ENCODE peak calls at places on chromosome 22, in four cellular contexts. S is A549, W is K562, D is GM12878. C is an unnamed sample.

GRCh38 chr22:30685178-30685577 is 9.5 kb upstream of the OSBP2 start:
- DNase-seq in S (no peak), W (no peak), D (no peak), C (no peak)

GRCh38 chr22:46830001-46830715 is 67.7 kb downstream of the TBC1D22A start:
- DNase-seq in D (no peak), W (no peak), S (peak), C (no peak)

GRCh38 chr22:40405178-40406062 is 35.0 kb downstream of the SGSM3 start:
- DNase-seq in S (no peak), W (no peak), D (no peak), C (no peak)

GRCh38 chr22:23762866-23763578 is at the start of gene C22orf15:
- DNase-seq in S (no peak), D (no peak), W (peak), C (no peak)

GRCh38 chr22:46108564-46109473 is 41.5 kb upstream of the PPARA start:
- DNase-seq in W (peak), D (no peak), S (no peak), C (peak)

GRCh38 chr22:24400726-24401596 is 26.4 kb upstream of the ADORA2A start:
- DNase-seq in S (no peak), D (peak), W (no peak), C (no peak)

GRCh38 chr22:23772315-23773246 is at the start of gene MMP11:
- DNase-seq in W (peak), D (no peak), S (no peak), C (no peak)

GRCh38 chr22:46518038-46518437 is 19.4 kb downstream of the CELSR1 start:
- DNase-seq in S (no peak), D (no peak), W (no peak), C (no peak)

GRCh38 chr22:27984001-27984695 is 65.1 kb upstream of the PITPNB start:
- DNase-seq in D (no peak), S (no peak), W (no peak), C (no peak)

GRCh38 chr22:43506487-43506886 is 94.7 kb downstream of the MPPED1 start:
- DNase-seq in W (no peak), D (no peak), S (no peak), C (no peak)

GRCh38 chr22:23012081-23012622 is 58.2 kb upstream of the GNAZ start:
- DNase-seq in W (no peak), D (peak), S (no peak), C (no peak)

GRCh38 chr22:35399114-35399677 is 744 bp upstream of the MCM5 start:
- DNase-seq in W (peak), S (no peak), D (no peak), C (no peak)

GRCh38 chr22:17007257-17007656 is 765 bp downstream of the GAB4 start:
- DNase-seq in S (no peak), W (no peak), D (no peak), C (no peak)

GRCh38 chr22:30891443-30891755 is 77.2 kb downstream of the MORC2 start:
- DNase-seq in W (no peak), D (no peak), S (no peak), C (no peak)

GRCh38 chr22:23146842-23147205 is 1.5 kb downstream of the RAB36 start:
- DNase-seq in S (no peak), W (no peak), D (no peak), C (no peak)

GRCh38 chr22:24244144-24244787 is 616 bp downstream of the GGT5 start:
- DNase-seq in D (no peak), S (no peak), W (no peak), C (no peak)

GRCh38 chr22:46029574-46030200 is 52.7 kb upstream of the WNT7B start:
- DNase-seq in D (no peak), W (no peak), S (no peak), C (no peak)

GRCh38 chr22:39136317-39136716 is 16.2 kb downstream of the CBX7 start:
- DNase-seq in S (no peak), W (no peak), D (no peak), C (no peak)

GRCh38 chr22:44623771-44624510 is 78.1 kb upstream of the PRR5 start:
- DNase-seq in S (peak), W (peak), D (no peak), C (no peak)

GRCh38 chr22:46622081-46622521 is 1.9 kb downstream of the GRAMD4 start:
- DNase-seq in S (no peak), D (no peak), W (no peak), C (no peak)

GRCh38 chr22:44091021-44091721 is 67.1 kb downstream of the PARVB start:
- DNase-seq in S (peak), W (no peak), D (no peak), C (peak)

GRCh38 chr22:35315855-35316745 is 16.4 kb downstream of the TOM1 start:
- DNase-seq in S (no peak), W (no peak), D (no peak), C (no peak)

GRCh38 chr22:27857441-27857840 is 55.9 kb upstream of the MN1 start:
- DNase-seq in D (no peak), W (no peak), S (no peak), C (no peak)

GRCh38 chr22:46061431-46062231 is 84.7 kb upstream of the WNT7B start:
- DNase-seq in D (no peak), W (no peak), S (no peak), C (peak)

GRCh38 chr22:36471341-36471821 is 10.1 kb downstream of the TXN2 start:
- DNase-seq in W (no peak), S (no peak), D (no peak), C (no peak)

GRCh38 chr22:48803171-48803992 is 1024.3 kb downstream of the BRD1 start:
- DNase-seq in D (no peak), W (no peak), S (no peak), C (no peak)

GRCh38 chr22:41229730-41230398 is 10.9 kb downstream of the CHADL start:
- DNase-seq in D (no peak), W (no peak), S (no peak), C (no peak)

GRCh38 chr22:40766956-40767355 is 52.2 kb downstream of the SLC25A17 start:
- DNase-seq in S (no peak), W (no peak), D (no peak), C (no peak)

GRCh38 chr22:24486501-24486921 is 8.6 kb upstream of the UPB1 start:
- DNase-seq in D (no peak), S (peak), W (no peak), C (peak)

GRCh38 chr22:19652316-19652715 is 62.0 kb upstream of the SEPTIN5 start:
- DNase-seq in D (no peak), W (no peak), S (no peak), C (no peak)

GRCh38 chr22:19656541-19657251 is 57.6 kb upstream of the SEPTIN5 start:
- DNase-seq in S (no peak), W (no peak), D (no peak), C (no peak)

GRCh38 chr22:19657252-19658056 is 56.8 kb upstream of the SEPTIN5 start:
- DNase-seq in W (no peak), D (no peak), S (no peak), C (no peak)

GRCh38 chr22:19655399-19655798 is 58.9 kb upstream of the SEPTIN5 start:
- DNase-seq in S (no peak), W (no peak), D (no peak), C (no peak)

DNA sequence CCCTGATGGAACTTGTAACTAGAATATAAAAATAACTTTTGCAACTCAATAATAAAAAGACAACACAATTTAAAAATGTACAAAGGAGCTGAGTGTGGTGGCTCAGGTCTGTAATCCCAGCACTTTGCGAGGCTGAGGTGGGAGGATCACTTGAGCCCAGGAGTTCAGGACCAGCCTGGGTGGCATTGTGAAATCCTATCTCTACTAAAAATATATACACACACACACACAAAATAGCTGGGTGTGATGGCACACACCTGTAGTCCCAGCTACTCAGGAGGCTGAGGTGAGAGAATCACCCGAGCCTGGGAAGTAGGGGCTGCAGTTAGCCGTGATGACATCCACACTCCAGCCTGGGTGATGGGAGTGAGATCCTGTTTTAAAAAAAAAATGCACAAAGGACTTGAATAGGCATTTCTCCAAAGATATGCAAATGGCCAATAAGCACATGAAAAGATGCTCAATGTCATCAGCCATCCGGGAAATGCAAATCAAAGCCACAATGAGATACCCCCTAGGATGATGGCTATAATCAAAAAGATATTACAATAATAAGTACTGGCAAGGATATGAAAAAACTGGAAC is 59.9 kb upstream of the SEPTIN5 start:
- DNase-seq in S (no peak), W (no peak), D (no peak), C (no peak)
- TF ChIP-seq CHD4 in S (no peak), W (no peak), D (no peak), C (no peak)

DNA sequence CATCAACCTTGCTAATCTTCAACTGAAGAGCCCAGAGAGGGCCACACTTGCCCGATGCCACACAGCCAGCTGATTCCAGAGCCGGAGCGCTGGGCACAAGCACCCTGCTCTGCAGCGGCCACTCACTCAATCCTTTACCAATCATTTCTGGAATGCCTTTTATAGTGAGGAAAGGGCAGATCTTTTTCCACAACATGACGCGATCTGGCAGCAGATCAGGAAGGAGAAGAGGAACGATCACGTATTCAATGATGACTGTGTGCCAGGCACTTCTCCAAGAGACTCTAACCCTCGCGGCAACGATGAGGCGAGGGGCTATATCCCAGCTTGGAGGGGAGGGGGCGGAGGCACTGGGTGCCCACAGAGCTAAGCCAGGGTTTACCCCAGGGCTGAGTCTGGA is 56.3 kb upstream of the TCF20 start:
- DNase-seq in W (no peak), S (no peak), D (no peak), C (no peak)
- TF ChIP-seq CHD4 in W (no peak), S (no peak), D (no peak), C (no peak)

DNA sequence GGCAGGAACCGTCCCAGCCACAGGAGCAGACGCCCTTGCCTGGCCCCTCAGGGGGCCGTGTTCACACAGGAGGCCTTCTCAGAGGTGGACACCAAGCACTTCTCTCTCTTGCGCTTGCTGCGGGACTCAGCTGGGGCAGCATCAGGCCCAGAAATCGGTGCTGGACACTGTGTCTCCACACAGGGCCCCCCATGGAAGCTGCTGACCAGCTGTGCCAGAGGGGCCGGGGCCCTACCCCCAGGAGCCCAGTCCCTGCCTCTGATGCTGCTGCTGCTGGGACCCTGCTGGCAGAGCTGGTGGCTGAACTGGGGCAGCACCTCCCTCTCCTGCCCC is 4.0 kb downstream of the PLXNB2 start:
- DNase-seq in D (no peak), W (no peak), S (no peak), C (no peak)
- TF ChIP-seq CHD4 in D (no peak), W (no peak), S (no peak), C (no peak)

DNA sequence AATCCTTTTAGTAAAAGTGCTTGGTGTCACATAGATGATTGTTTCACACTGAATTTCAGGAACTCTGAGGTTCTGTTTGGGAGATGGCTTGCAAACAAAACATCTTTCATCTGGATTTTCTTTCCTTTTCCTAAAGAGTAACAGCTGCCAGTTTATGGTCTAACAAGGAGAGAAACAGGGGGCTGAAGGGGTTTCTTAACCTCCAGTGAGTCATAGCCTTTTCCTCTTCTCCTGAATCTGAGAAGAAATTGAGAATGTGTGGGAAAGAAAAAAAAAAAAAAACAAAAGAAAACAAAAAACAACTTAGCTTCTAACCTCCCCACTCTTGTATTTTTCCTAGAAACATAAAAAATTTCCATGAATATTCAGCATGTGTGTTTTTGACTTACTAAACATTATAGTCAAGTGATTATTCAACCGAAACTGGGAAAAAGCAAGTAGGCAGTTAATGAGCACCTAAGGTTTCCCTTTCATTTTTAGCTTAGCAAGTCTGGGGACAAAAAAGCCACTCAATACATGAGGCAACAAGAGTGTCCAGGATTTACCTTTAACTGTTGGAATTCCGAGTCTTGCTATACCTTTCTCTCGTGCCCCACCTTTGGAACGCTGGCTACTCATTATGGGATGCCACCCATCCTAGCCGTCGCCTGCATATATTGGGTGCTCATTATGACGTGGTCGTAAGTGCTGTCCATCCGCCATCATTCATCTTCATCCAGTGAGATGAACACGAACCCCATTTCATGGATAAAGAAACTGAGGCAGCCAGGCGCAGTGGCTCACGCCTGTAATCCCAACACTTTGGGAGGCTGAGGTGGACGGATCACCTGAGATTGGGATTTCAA is 2.3 kb downstream of the ASPHD2 start:
- DNase-seq in S (no peak), D (peak), W (no peak), C (no peak)
- TF ChIP-seq CHD4 in S (no peak), D (no peak), W (no peak), C (no peak)

GRCh38 chr22:38080468-38080846 is 3.5 kb downstream of the SLC16A8 start:
- DNase-seq in W (no peak), D (no peak), S (no peak), C (no peak)

GRCh38 chr22:38080847-38081635 is 2.9 kb downstream of the SLC16A8 start:
- DNase-seq in S (no peak), D (no peak), W (no peak), C (no peak)

GRCh38 chr22:38082986-38083710 is 836 bp downstream of the SLC16A8 start:
- DNase-seq in D (no peak), W (no peak), S (no peak), C (no peak)

GRCh38 chr22:38081941-38082828 is 1.8 kb downstream of the SLC16A8 start:
- DNase-seq in W (no peak), S (no peak), D (no peak), C (no peak)

GRCh38 chr22:38081636-38081940 is 2.4 kb downstream of the SLC16A8 start:
- DNase-seq in S (no peak), W (no peak), D (no peak), C (no peak)
- TF ChIP-seq CHD4 in S (no peak), W (no peak), D (no peak), C (no peak)

C was measured in HepG2.